ENCODE peak calls at places on chromosomes 5 and 9, in seven cellular contexts. I, X, S, O, D, Y and U are unnamed samples.

GRCh38 chr5:105088961-105089360 is 1526.4 kb upstream of the NUDT12 start:
- DNase-seq in D (no peak), I (no peak), S (no peak), O (no peak), Y (no peak), X (no peak), U (no peak)

GRCh38 chr5:179161901-179162300 is 101.7 kb downstream of the ZNF354C start:
- DNase-seq in X (no peak), Y (no peak), D (no peak), I (no peak), S (no peak), O (no peak), U (no peak)

GRCh38 chr9:109793196-109793595 is 13.2 kb downstream of the PALM2AKAP2 start:
- DNase-seq in S (no peak), X (no peak), Y (no peak), O (peak; percentile 98), I (no peak), D (no peak), U (no peak)

GRCh38 chr9:112917027-112917986 is 26.6 kb upstream of the SLC46A2 start:
- DNase-seq in O (no peak), Y (no peak), D (peak; percentile 27), X (no peak), S (no peak), I (no peak), U (no peak)

GRCh38 chr5:40033009-40033408 is 608.2 kb upstream of the DAB2 start:
- DNase-seq in S (no peak), I (no peak), Y (no peak), X (no peak), O (no peak), D (no peak), U (no peak)

GRCh38 chr5:7010578-7010977 is 297.3 kb downstream of the TENT4A start:
- DNase-seq in D (no peak), O (no peak), X (no peak), Y (no peak), I (no peak), S (no peak), U (no peak)

GRCh38 chr9:114486205-114486963 is 18.9 kb downstream of the WHRN start:
- DNase-seq in I (no peak), D (no peak), Y (no peak), X (no peak), O (peak; percentile 22), S (no peak), U (no peak)

GRCh38 chr9:6667633-6668280 is 22.2 kb upstream of the GLDC start:
- DNase-seq in Y (no peak), I (no peak), X (peak; percentile 13), S (no peak), D (no peak), O (peak; percentile 40), U (no peak)

GRCh38 chr9:95506438-95506691 is 10.4 kb downstream of the PTCH1 start:
- DNase-seq in X (peak; percentile 26), D (no peak), S (no peak), Y (peak; percentile 9), O (peak; percentile 14), I (peak; percentile 37), U (no peak)

GRCh38 chr5:75335486-75335885 is 1.5 kb upstream of the HMGCR start:
- DNase-seq in X (no peak), S (no peak), I (no peak), Y (no peak), D (no peak), O (no peak), U (no peak)

GRCh38 chr5:140042551-140043507 is at the start of gene NRG2:
- DNase-seq in Y (no peak), I (peak; percentile 47), S (peak; percentile 45), D (peak; percentile 24), O (peak; percentile 72), X (peak; percentile 39), U (peak; percentile 10)

GRCh38 chr9:96858018-96858573 is 3.8 kb upstream of the ZNF782 start:
- DNase-seq in I (no peak), O (peak; percentile 95), Y (peak; percentile 80), S (no peak), D (no peak), X (no peak), U (no peak)

GRCh38 chr9:136697146-136697820 is 10.0 kb upstream of the AGPAT2 start:
- DNase-seq in Y (no peak), X (no peak), I (no peak), O (no peak), D (no peak), S (no peak), U (peak; percentile 24)

GRCh38 chr5:126422994-126423788 is at the start of gene GRAMD2B:
- DNase-seq in D (peak; percentile 83), S (peak; percentile 62), O (peak; percentile 79), X (peak; percentile 70), I (peak; percentile 76), Y (peak; percentile 74), U (peak; percentile 81)

GRCh38 chr9:98235126-98235525 is 20.3 kb downstream of the TBC1D2 start:
- DNase-seq in D (no peak), Y (no peak), O (no peak), I (no peak), X (no peak), S (no peak), U (no peak)

GRCh38 chr9:27665121-27665520 is 91.8 kb upstream of the C9orf72 start:
- DNase-seq in D (no peak), Y (no peak), S (no peak), O (no peak), X (no peak), I (no peak), U (no peak)

GRCh38 chr9:111700776-111701175 is 39.4 kb downstream of the GNG10 start:
- DNase-seq in I (no peak), Y (no peak), O (no peak), S (no peak), D (no peak), X (no peak), U (no peak)

GRCh38 chr9:133539434-133539833 is 4.9 kb downstream of the ADAMTSL2 start:
- DNase-seq in S (no peak), X (no peak), D (no peak), O (no peak), Y (no peak), I (no peak), U (no peak)

GRCh38 chr5:161286066-161286655 is 260.4 kb downstream of the GABRB2 start:
- DNase-seq in S (no peak), I (no peak), D (no peak), Y (no peak), X (no peak), O (no peak), U (no peak)

GRCh38 chr5:6302099-6302498 is 76.2 kb downstream of the MED10 start:
- DNase-seq in O (no peak), Y (no peak), I (no peak), S (no peak), X (no peak), D (no peak), U (peak; percentile 55)

GRCh38 chr9:91034521-91034920 is 232.9 kb downstream of the SYK start:
- DNase-seq in S (no peak), D (no peak), O (no peak), Y (no peak), X (no peak), I (no peak), U (no peak)

GRCh38 chr5:73617510-73618279 is 8.3 kb upstream of the ARHGEF28 start:
- DNase-seq in O (peak; percentile 53), I (no peak), X (no peak), D (no peak), S (no peak), Y (no peak), U (no peak)

GRCh38 chr9:90894956-90895687 is 93.5 kb downstream of the SYK start:
- DNase-seq in Y (no peak), S (no peak), I (peak; percentile 18), D (no peak), X (no peak), O (no peak), U (no peak)

GRCh38 chr5:71778678-71779276 is 59.7 kb downstream of the CARTPT start:
- DNase-seq in Y (peak; percentile 8), O (peak; percentile 48), S (no peak), D (peak; percentile 45), I (peak; percentile 23), X (no peak), U (peak; percentile 15)

GRCh38 chr5:68962632-68963484 is 131.0 kb upstream of the SLC30A5 start:
- DNase-seq in D (peak; percentile 53), S (no peak), X (no peak), I (peak; percentile 35), Y (peak; percentile 44), O (peak; percentile 61), U (peak; percentile 67)

GRCh38 chr9:114141553-114142548 is 13.5 kb upstream of the COL27A1 start:
- DNase-seq in X (no peak), O (no peak), Y (no peak), D (no peak), I (no peak), S (no peak), U (no peak)

GRCh38 chr9:133236291-133237071 is 27.4 kb upstream of the OBP2B start:
- DNase-seq in O (no peak), X (no peak), D (no peak), Y (no peak), S (no peak), I (no peak), U (no peak)

GRCh38 chr5:137446611-137447010 is 52.5 kb downstream of the SPOCK1 start:
- DNase-seq in X (no peak), S (no peak), I (no peak), O (no peak), Y (no peak), D (no peak), U (no peak)

GRCh38 chr5:110973510-110973909 is 98.0 kb upstream of the TSLP start:
- DNase-seq in S (no peak), X (no peak), D (no peak), Y (no peak), O (no peak), I (no peak), U (no peak)

GRCh38 chr5:141874262-141874964 is 3.8 kb downstream of the PCDH1 start:
- DNase-seq in I (no peak), X (no peak), D (no peak), O (no peak), Y (no peak), S (no peak), U (no peak)

GRCh38 chr5:116440329-116440895 is 134.2 kb downstream of the SEMA6A start:
- DNase-seq in Y (no peak), X (no peak), D (no peak), S (no peak), O (no peak), I (no peak), U (no peak)

GRCh38 chr5:163269624-163270023 is 167.8 kb upstream of the CCNG1 start:
- DNase-seq in Y (no peak), D (no peak), I (no peak), O (no peak), S (no peak), X (no peak), U (no peak)

GRCh38 chr5:72552041-72552557 is 44.9 kb upstream of the ZNF366 start:
- DNase-seq in Y (no peak), O (peak; percentile 97), S (no peak), D (no peak), I (no peak), X (no peak), U (no peak)

GRCh38 chr5:14397717-14398116 is 183.9 kb upstream of the OTULINL start:
- DNase-seq in D (no peak), Y (no peak), I (no peak), X (no peak), S (no peak), O (peak; percentile 83), U (no peak)